ENCODE peak calls at places on chromosomes 11 and 22, in nine cellular contexts. W is right cardiac atrium; J is cardiac fibroblast; T is Ammon's horn; X is stimulated activated CD8-positive, alpha-beta memory T cell treated with anti-CD3 and anti-CD28 coated beads, Interleukin-15, amount 100 ng/mL, for 48 hours; G is C1 segment of cervical spinal cord; O is esophagus squamous epithelium; B is lower lobe of right lung; I is OCI-M1. Z is an unnamed sample.

GRCh38 chr22:41995211-41995610 is 3.4 kb upstream of the WBP2NL start:
- DNase-seq in T (no peak), J (no peak), O (no peak), I (no peak), B (no peak), W (no peak), G (no peak), X (no peak), Z (no peak)

GRCh38 chr11:57598831-57599155 is 1.3 kb downstream of the SERPING1 start:
- DNase-seq in I (no peak), J (peak), W (no peak), X (no peak), O (no peak), G (no peak), B (no peak), T (no peak), Z (peak)

GRCh38 chr11:134785660-134786284 is 373.7 kb upstream of the B3GAT1 start:
- DNase-seq in B (no peak), T (no peak), J (no peak), W (no peak), X (no peak), I (no peak), G (no peak), O (no peak), Z (no peak)

GRCh38 chr22:47120399-47120798 is 357.9 kb downstream of the TBC1D22A start:
- DNase-seq in B (no peak), I (no peak), W (no peak), J (no peak), X (no peak), T (no peak), O (no peak), G (no peak), Z (no peak)

GRCh38 chr11:101436511-101437142 is 147.2 kb downstream of the TRPC6 start:
- DNase-seq in B (no peak), W (no peak), X (no peak), O (no peak), T (peak), J (peak), G (no peak), I (peak), Z (no peak)

GRCh38 chr22:26550498-26551033 is 38.3 kb upstream of the TFIP11 start:
- DNase-seq in O (no peak), B (peak), J (peak), X (no peak), W (peak), T (peak), G (no peak), I (no peak), Z (peak)

GRCh38 chr11:60771879-60772525 is 13.1 kb upstream of the MS4A10 start:
- DNase-seq in B (peak), X (no peak), W (no peak), I (no peak), T (no peak), O (no peak), J (peak), G (no peak), Z (no peak)

GRCh38 chr11:73195191-73196007 is 22.7 kb upstream of the P2RY2 start:
- DNase-seq in G (no peak), W (no peak), O (no peak), I (no peak), T (no peak), B (no peak), X (no peak), J (peak), Z (no peak)

GRCh38 chr11:45027312-45027711 is 76.6 kb upstream of the TP53I11 start:
- DNase-seq in J (no peak), W (no peak), I (no peak), O (no peak), B (no peak), G (no peak), T (no peak), X (no peak), Z (no peak)

GRCh38 chr11:81995907-81996306 is 737.8 kb downstream of the FAM181B start:
- DNase-seq in G (no peak), B (no peak), O (no peak), T (no peak), X (no peak), I (no peak), J (no peak), W (no peak), Z (no peak)

GRCh38 chr22:46845281-46846153 is 83.1 kb downstream of the TBC1D22A start:
- DNase-seq in J (peak), T (peak), W (peak), X (no peak), B (no peak), O (no peak), I (no peak), G (no peak), Z (no peak)

GRCh38 chr11:10002221-10002620 is 291.8 kb downstream of the SBF2 start:
- DNase-seq in X (no peak), G (no peak), B (no peak), I (no peak), W (no peak), O (no peak), J (peak), T (no peak), Z (no peak)

GRCh38 chr11:34921156-34921555 is 4.7 kb downstream of the PDHX start:
- DNase-seq in T (no peak), W (no peak), O (no peak), J (no peak), B (no peak), G (no peak), I (no peak), X (no peak), Z (no peak)

GRCh38 chr11:57376095-57376812 is 4.7 kb downstream of the PRG3 start:
- DNase-seq in J (no peak), T (no peak), W (no peak), B (no peak), O (no peak), G (no peak), I (no peak), X (no peak), Z (no peak)

GRCh38 chr22:32202539-32203180 is 2.2 kb downstream of the RFPL2 start:
- DNase-seq in I (peak), G (no peak), T (peak), O (no peak), X (no peak), B (peak), J (peak), W (peak), Z (no peak)

GRCh38 chr22:23503736-23504440 is 76.2 kb downstream of the IGLL1 start:
- DNase-seq in X (no peak), J (no peak), G (no peak), O (no peak), I (no peak), T (no peak), B (peak), W (no peak), Z (no peak)

GRCh38 chr11:70243912-70244652 is 26.4 kb upstream of the PPFIA1 start:
- DNase-seq in X (no peak), T (no peak), W (no peak), O (no peak), J (peak), I (no peak), B (no peak), G (no peak), Z (no peak)

GRCh38 chr22:31630331-31631329 is 31.4 kb downstream of the PISD start:
- DNase-seq in X (peak), W (peak), T (peak), B (peak), I (peak), G (no peak), O (peak), J (peak), Z (peak)

GRCh38 chr11:112225753-112226061 is 521 bp upstream of the PTS start:
- DNase-seq in W (no peak), T (no peak), G (no peak), O (no peak), I (no peak), B (no peak), X (no peak), J (peak), Z (no peak)

GRCh38 chr11:96098511-96099241 is 174.8 kb upstream of the MTMR2 start:
- DNase-seq in I (no peak), O (no peak), G (no peak), T (no peak), J (peak), B (no peak), W (no peak), X (no peak), Z (no peak)

GRCh38 chr11:1192741-1193325 is 30.0 kb upstream of the MUC5B start:
- DNase-seq in J (no peak), I (no peak), B (peak), W (no peak), X (no peak), O (no peak), G (no peak), T (no peak), Z (no peak)

GRCh38 chr11:122348658-122349451 is 232.8 kb upstream of the BLID start:
- DNase-seq in J (no peak), I (no peak), O (no peak), T (no peak), B (no peak), X (no peak), W (peak), G (no peak), Z (no peak)

GRCh38 chr11:32430586-32431357 is 4.6 kb downstream of the WT1 start:
- DNase-seq in O (no peak), J (peak), G (no peak), W (peak), I (no peak), B (no peak), T (no peak), X (no peak), Z (no peak)

GRCh38 chr11:117479372-117479771 is 151.7 kb downstream of the CEP164 start:
- DNase-seq in T (no peak), J (no peak), X (no peak), I (peak), W (no peak), B (no peak), O (no peak), G (no peak), Z (no peak)

GRCh38 chr11:74019104-74019738 is 10.3 kb upstream of the UCP3 start:
- DNase-seq in I (peak), O (no peak), B (no peak), T (no peak), G (no peak), J (no peak), X (no peak), W (no peak), Z (no peak)

GRCh38 chr11:8330416-8330815 is 66.7 kb upstream of the LMO1 start:
- DNase-seq in J (no peak), B (no peak), X (no peak), W (no peak), O (no peak), I (no peak), T (no peak), G (no peak), Z (no peak)

GRCh38 chr11:12893787-12894672 is 115.1 kb upstream of the RASSF10 start:
- DNase-seq in X (no peak), G (no peak), W (peak), O (no peak), B (peak), J (peak), T (peak), I (peak), Z (no peak)

GRCh38 chr11:119608781-119609180 is 120.2 kb downstream of the NECTIN1 start:
- DNase-seq in G (no peak), O (no peak), X (no peak), I (no peak), J (no peak), W (no peak), T (no peak), B (no peak), Z (no peak)

GRCh38 chr11:93005239-93005638 is 35.8 kb downstream of the MTNR1B start:
- DNase-seq in B (no peak), O (no peak), I (no peak), T (no peak), W (no peak), G (no peak), J (peak), X (no peak), Z (peak)

Z was measured in skeletal muscle cell.